ENCODE peak calls at places on chromosomes 16 and 17, in six cellular contexts. I, X, A, N, R and T are unnamed samples.
A peak's percentile ranks its signal among the peaks of the same experiment; 100 is the strongest.

GRCh38 chr17:83064732-83065659 is 14.4 kb upstream of the METRNL start:
- DNase-seq in I (no peak), X (no peak), N (no peak), R (no peak), A (no peak), T (no peak)

GRCh38 chr16:66389256-66390175 is 23.0 kb downstream of the CDH5 start:
- DNase-seq in X (no peak), A (no peak), N (no peak), R (no peak), I (no peak), T (no peak)

GRCh38 chr17:64084940-64085649 is 44.8 kb downstream of the ERN1 start:
- DNase-seq in R (peak; percentile 46), N (no peak), A (no peak), X (no peak), I (no peak), T (no peak)

GRCh38 chr17:19369846-19370492 is 7.4 kb upstream of the B9D1 start:
- DNase-seq in N (no peak), I (no peak), A (no peak), X (no peak), R (no peak), T (no peak)

GRCh38 chr17:12640364-12640763 is 25.3 kb upstream of the MYOCD start:
- DNase-seq in R (no peak), N (no peak), X (no peak), A (no peak), I (no peak), T (no peak)

GRCh38 chr16:30335598-30336474 is 19.3 kb downstream of the CD2BP2 start:
- DNase-seq in I (no peak), X (peak; percentile 23), R (peak; percentile 24), N (no peak), A (peak; percentile 96), T (no peak)

GRCh38 chr17:21375757-21376584 is at the start of gene KCNJ12:
- DNase-seq in N (no peak), A (no peak), I (peak; percentile 79), R (peak; percentile 12), X (no peak), T (no peak)

GRCh38 chr17:4393806-4394205 is 27.3 kb upstream of the UBE2G1 start:
- DNase-seq in I (no peak), N (no peak), X (no peak), R (no peak), A (no peak), T (no peak)

GRCh38 chr17:76131692-76132573 is 9.1 kb downstream of the FOXJ1 start:
- DNase-seq in I (no peak), R (no peak), X (no peak), A (peak; percentile 71), N (no peak), T (no peak)

DNA sequence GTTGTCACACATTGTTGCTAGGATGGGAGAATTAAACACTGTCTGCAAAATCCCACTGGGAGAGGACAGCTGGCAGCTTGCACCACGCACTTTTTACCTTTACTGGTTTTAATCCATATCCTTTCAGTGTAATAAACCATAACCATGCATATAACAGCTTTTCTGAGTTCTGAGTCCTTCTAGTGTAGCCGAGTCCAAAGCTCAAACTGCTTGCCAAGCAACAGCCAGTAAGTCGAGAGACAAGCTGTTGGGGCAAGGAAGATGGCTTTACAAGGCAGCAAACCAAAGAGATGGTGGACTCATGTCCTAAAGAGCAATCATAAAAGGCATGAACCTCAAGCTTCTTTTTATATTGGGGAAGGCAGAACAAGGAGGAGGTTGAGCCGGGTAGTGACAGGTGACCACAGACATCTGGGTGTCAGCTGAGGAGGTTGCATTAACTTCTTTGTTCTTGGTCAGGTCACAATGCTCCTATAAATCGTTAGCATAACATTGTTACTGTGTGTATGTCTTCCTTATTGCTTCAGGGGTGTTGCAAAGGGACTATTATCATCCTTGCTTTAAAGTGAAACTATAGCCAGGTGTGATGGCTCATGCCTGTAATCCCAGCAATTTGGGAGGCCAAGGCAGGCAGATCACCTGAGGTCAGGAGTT is 7.3 kb upstream of the CD300H start:
- DNase-seq in X (no peak), R (no peak), I (no peak), N (no peak), A (no peak), T (no peak)
- H4K20me1 ChIP-seq in X (no peaks in the 10 kb centered on the region), R (peaks cover 7% of the 10 kb centered on the region), I (no peaks in the 10 kb centered on the region), N (no peaks in the 10 kb centered on the region), A (no peaks in the 10 kb centered on the region), T (no peaks in the 10 kb centered on the region)

GRCh38 chr17:383771-384621 is 31.4 kb upstream of the RPH3AL start:
- DNase-seq in I (peak; percentile 40), N (no peak), X (no peak), A (no peak), R (no peak), T (no peak)
- TF ChIP-seq YY1 in I (no peak), N (no peak), X (no peak), A (no peak), R (no peak), T (no peak)

GRCh38 chr17:47278561-47278960 is 24.9 kb downstream of the ITGB3 start:
- DNase-seq in A (no peak), R (no peak), N (no peak), I (no peak), X (no peak), T (no peak)
- H4K20me1 ChIP-seq in A (no peaks in the 10 kb centered on the region), R (no peaks in the 10 kb centered on the region), N (no peaks in the 10 kb centered on the region), I (no peaks in the 10 kb centered on the region), X (no peaks in the 10 kb centered on the region), T (no peaks in the 10 kb centered on the region)

DNA sequence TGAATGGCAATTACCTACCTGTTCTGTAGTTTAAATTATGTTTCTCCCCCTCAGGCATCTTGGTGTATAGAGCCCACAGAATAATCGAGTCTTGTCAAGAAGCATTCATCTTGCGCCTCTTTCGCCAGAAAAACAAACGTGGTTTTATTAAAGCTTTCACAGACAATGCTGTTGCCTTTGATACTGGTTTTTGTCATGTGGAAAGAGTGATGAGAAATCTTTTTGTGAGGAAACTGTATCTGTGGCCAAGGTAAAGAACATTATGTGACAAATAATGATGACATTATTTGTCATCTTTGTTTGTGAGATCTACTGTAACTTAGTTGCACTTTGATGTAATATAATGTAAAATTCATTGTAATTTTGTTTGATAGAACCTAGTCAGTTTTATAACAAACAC is 6.6 kb downstream of the ERCC4 start:
- DNase-seq in R (no peak), N (no peak), X (no peak), A (no peak), I (no peak), T (no peak)
- TF ChIP-seq YY1 in R (no peak), N (no peak), X (no peak), A (no peak), I (no peak), T (no peak)

DNA sequence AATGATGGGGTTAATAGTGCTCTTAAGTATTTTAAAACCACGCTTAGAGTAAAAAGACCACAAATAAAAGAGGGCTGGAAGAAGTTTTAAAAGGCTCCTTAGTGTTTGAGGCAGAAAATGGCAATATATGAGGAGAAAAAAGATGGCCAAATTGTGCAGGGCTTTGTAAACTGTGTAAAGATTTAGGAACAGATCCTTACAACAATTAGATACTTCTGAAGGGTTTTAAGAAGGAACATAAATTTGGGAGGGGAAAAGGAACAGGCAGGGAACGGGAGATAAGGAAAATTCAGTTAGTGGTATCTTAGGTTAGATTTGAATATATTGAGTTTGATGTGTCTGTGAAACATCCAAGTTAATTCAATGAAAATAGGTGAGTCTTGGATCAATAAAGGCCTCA is 12.7 kb downstream of the CDC27 start:
- DNase-seq in A (no peak), I (no peak), X (no peak), R (peak; percentile 17), N (no peak), T (no peak)
- H4K20me1 ChIP-seq in A (peaks cover 19% of the 10 kb centered on the region), I (peaks cover 79% of the 10 kb centered on the region), X (no peaks in the 10 kb centered on the region), R (no peaks in the 10 kb centered on the region), N (peaks cover 3% of the 10 kb centered on the region), T (peaks cover 15% of the 10 kb centered on the region)

GRCh38 chr17:40417258-40417608 is 463 bp downstream of the TOP2A start:
- DNase-seq in I (no peak), R (peak; percentile 71), A (peak; percentile 43), N (no peak), X (no peak), T (no peak)

GRCh38 chr17:40419559-40420331 is 2.0 kb upstream of the TOP2A start:
- DNase-seq in R (no peak), A (peak; percentile 96), X (no peak), N (no peak), I (peak; percentile 47), T (no peak)

GRCh38 chr17:40416671-40417070 is 1.0 kb downstream of the TOP2A start:
- DNase-seq in I (no peak), R (no peak), N (no peak), A (no peak), X (no peak), T (no peak)

GRCh38 chr17:40417609-40418427 is at the start of gene TOP2A:
- DNase-seq in R (peak; percentile 100), A (peak; percentile 100), X (peak; percentile 99), N (peak; percentile 99), I (peak; percentile 97), T (peak; percentile 100)

GRCh38 chr17:40418428-40418706 is 671 bp upstream of the TOP2A start:
- DNase-seq in R (no peak), A (no peak), I (no peak), N (no peak), X (no peak), T (no peak)
- TF ChIP-seq YY1 in R (no peak), A (no peak), I (no peak), N (no peak), X (no peak), T (no peak)

DNA sequence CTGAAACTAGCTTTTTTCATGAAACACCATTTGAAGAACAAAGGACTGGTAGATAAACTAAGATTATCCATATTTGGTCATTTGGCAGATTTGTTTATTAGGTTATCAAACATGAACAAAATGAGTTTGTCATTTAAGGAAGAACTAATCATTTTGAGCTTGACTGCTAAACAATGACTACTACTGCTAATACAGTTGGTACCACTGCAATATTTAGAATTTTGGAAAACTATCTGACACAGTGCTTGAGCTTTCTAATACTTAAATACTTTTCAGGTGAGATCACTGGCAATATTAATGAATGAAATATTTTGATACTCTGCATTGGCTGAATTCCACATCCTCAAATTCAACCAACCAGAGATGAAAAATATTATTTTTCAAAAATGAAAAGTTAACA is 47.2 kb downstream of the MED13 start:
- DNase-seq in A (no peak), N (no peak), R (no peak), X (no peak), I (no peak), T (no peak)
- H4K20me1 ChIP-seq in A (peaks cover 3% of the 10 kb centered on the region), N (no peaks in the 10 kb centered on the region), R (no peaks in the 10 kb centered on the region), X (no peaks in the 10 kb centered on the region), I (peaks cover 5% of the 10 kb centered on the region), T (peaks cover 11% of the 10 kb centered on the region)